ENCODE peak calls at places on chromosome 1, in five cellular contexts. N, T, E, W and S are unnamed samples.

GRCh38 chr1:185345913-185346717 is 29.1 kb upstream of the IVNS1ABP start:
- DNase-seq in T (no peak), W (no peak), E (no peak), N (no peak), S (no peak)

GRCh38 chr1:240258910-240259309 is 167.2 kb downstream of the FMN2 start:
- DNase-seq in T (no peak), W (no peak), E (no peak), N (peak), S (no peak)

GRCh38 chr1:229207916-229208315 is 63.0 kb upstream of the RAB4A start:
- DNase-seq in T (no peak), W (no peak), E (no peak), N (no peak), S (no peak)

GRCh38 chr1:89739013-89739843 is 81.6 kb upstream of the LRRC8D start:
- DNase-seq in E (no peak), N (peak), W (no peak), T (peak), S (no peak)

GRCh38 chr1:70134148-70134547 is 71.2 kb downstream of the LRRC40 start:
- DNase-seq in T (no peak), W (no peak), N (no peak), E (peak), S (no peak)

GRCh38 chr1:202713110-202713509 is 2.9 kb upstream of the SYT2 start:
- DNase-seq in T (no peak), E (no peak), N (no peak), W (peak), S (peak)

GRCh38 chr1:92340154-92340553 is 41.3 kb downstream of the RPAP2 start:
- DNase-seq in T (no peak), N (no peak), E (no peak), W (no peak), S (no peak)

GRCh38 chr1:25616932-25617625 is 488 bp downstream of the MAN1C1 start:
- DNase-seq in N (no peak), W (no peak), E (no peak), T (no peak), S (peak)

GRCh38 chr1:33902486-33903209 is 38.8 kb downstream of the HMGB4 start:
- DNase-seq in E (peak), N (peak), T (no peak), W (no peak), S (no peak)

GRCh38 chr1:164504699-164505098 is 54.3 kb upstream of the PBX1 start:
- DNase-seq in N (no peak), E (no peak), T (no peak), W (no peak), S (no peak)

GRCh38 chr1:48002142-48002541 is 5.0 kb upstream of the TRABD2B start:
- DNase-seq in W (no peak), N (no peak), T (no peak), E (no peak), S (no peak)

GRCh38 chr1:245298781-245299180 is 144.0 kb downstream of the KIF26B start:
- DNase-seq in N (peak), T (no peak), E (no peak), W (no peak), S (no peak)

GRCh38 chr1:95953668-95954067 is 719.7 kb downstream of the RWDD3 start:
- DNase-seq in N (no peak), E (no peak), T (no peak), W (peak), S (no peak)

GRCh38 chr1:110620686-110621085 is 14.5 kb upstream of the KCNA2 start:
- DNase-seq in N (no peak), W (no peak), E (no peak), T (no peak), S (no peak)